ENCODE peak calls at places on chromosomes 6 and 20, in five cellular contexts. N is H1, W is IMR-90, R is neuronal stem cell, L is mesenchymal stem cell. H is an unnamed sample.

GRCh38 chr6:117446851-117447250 is 21.1 kb upstream of the ROS1 start:
- DNase-seq in N (no peak), W (no peak), R (no peak), L (no peak), H (no peak)

GRCh38 chr6:132231121-132231520 is 170.2 kb downstream of the MOXD1 start:
- DNase-seq in N (no peak), W (no peak), R (no peak), L (no peak), H (no peak)

GRCh38 chr6:95856876-95857364 is 158.9 kb upstream of the FUT9 start:
- DNase-seq in N (no peak), W (no peak), R (no peak), L (no peak), H (no peak)

GRCh38 chr6:149437212-149437611 is 37.1 kb downstream of the SUMO4 start:
- DNase-seq in N (no peak), W (no peak), R (no peak), L (no peak), H (no peak)

GRCh38 chr20:40966103-40966502 is 62.5 kb upstream of the TOP1 start:
- DNase-seq in N (peak; percentile 63), W (no peak), R (no peak), L (no peak), H (no peak)

GRCh38 chr20:44552950-44553908 is 29.1 kb upstream of the PKIG start:
- DNase-seq in N (no peak), W (peak; percentile 94), R (no peak), L (peak; percentile 93), H (no peak)

GRCh38 chr20:51484141-51484815 is 58.2 kb downstream of the NFATC2 start:
- DNase-seq in N (no peak), W (no peak), R (no peak), L (no peak), H (no peak)

GRCh38 chr6:54758340-54758739 is 88.2 kb upstream of the FAM83B start:
- DNase-seq in N (no peak), W (no peak), R (no peak), L (no peak), H (no peak)

GRCh38 chr6:46741482-46741881 is 5.3 kb upstream of the ANKRD66 start:
- DNase-seq in N (no peak), W (no peak), R (no peak), L (no peak), H (no peak)

GRCh38 chr20:46683939-46684750 is 5.1 kb downstream of the TP53RK start:
- DNase-seq in N (peak; percentile 79), W (peak; percentile 80), R (peak; percentile 45), L (peak; percentile 62), H (peak; percentile 83)

DNA sequence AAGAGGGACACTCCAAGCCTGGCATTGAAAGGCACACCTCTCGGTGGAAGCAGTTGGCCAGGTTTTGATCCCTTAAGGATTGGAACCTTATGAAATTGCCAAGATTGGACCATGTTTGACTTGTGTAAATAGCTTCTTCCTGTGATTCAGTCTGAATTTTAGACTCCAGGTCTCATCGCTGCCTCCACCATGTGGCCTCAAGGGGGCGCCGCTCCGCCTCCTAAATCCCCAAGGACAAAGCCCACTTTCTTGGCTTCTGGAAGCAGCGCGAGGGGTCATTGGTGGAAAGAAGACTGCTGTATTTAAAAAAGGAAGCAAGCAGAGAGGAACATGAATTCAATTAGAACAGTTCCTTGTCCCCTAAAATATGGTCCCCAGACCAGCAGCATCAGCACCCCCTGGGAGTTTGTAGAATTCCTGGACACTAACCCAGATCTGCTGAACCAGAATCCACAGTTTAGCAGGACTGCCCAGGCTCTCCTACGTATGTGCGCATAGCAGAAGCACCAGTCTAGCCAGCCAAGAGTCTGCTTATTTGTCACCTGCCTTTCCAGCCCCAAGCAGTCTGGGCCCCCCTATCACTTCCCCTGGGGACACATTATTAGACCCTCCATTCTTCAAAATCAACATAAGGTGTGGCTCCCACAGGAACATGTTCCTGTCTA is 108.5 kb downstream of the LY86 start:
- DNase-seq in N (peak; percentile 88), W (peak; percentile 65), R (peak; percentile 77), L (peak; percentile 73), H (peak; percentile 88)
- H3K18ac ChIP-seq in N (peak overlapping the region; percentile 34), W (no peak overlapping the region), R (peak overlapping the region; percentile 50), L (no peak overlapping the region), H (no peak overlapping the region)

GRCh38 chr6:33987531-33988021 is 158.3 kb downstream of the GRM4 start:
- DNase-seq in N (peak; percentile 32), W (no peak), R (no peak), L (no peak), H (peak; percentile 27)
- H2AK5ac ChIP-seq in N (no peak overlapping the region), W (no peak overlapping the region), R (no peak overlapping the region), L (no peak overlapping the region), H (no peak overlapping the region)

GRCh38 chr6:4775591-4776492 is at the start of gene CDYL:
- DNase-seq in N (peak; percentile 86), W (peak; percentile 85), R (peak; percentile 89), L (peak; percentile 83), H (peak; percentile 83)

GRCh38 chr6:4778086-4778485 is 1.9 kb downstream of the CDYL start:
- DNase-seq in N (no peak), W (no peak), R (no peak), L (no peak), H (no peak)

GRCh38 chr6:4774715-4775590 is 1.3 kb upstream of the CDYL start:
- DNase-seq in N (peak; percentile 73), W (no peak), R (no peak), L (no peak), H (peak; percentile 40)

GRCh38 chr6:4776967-4777925 is 1.0 kb downstream of the CDYL start:
- DNase-seq in N (no peak), W (peak; percentile 39), R (no peak), L (peak; percentile 57), H (peak; percentile 58)

GRCh38 chr6:4776493-4776966 is 326 bp downstream of the CDYL start:
- DNase-seq in N (no peak), W (no peak), R (peak; percentile 38), L (no peak), H (peak; percentile 62)
- H3K18ac ChIP-seq in N (no peak overlapping the region), W (no peak overlapping the region), R (peak overlapping the region; percentile 93), L (peak overlapping the region; percentile 90), H (peak overlapping the region; percentile 94)

GRCh38 chr6:28542440-28543293 is 17.0 kb downstream of the GPX5 start:
- DNase-seq in N (peak; percentile 88), W (peak; percentile 91), R (peak; percentile 87), L (peak; percentile 73), H (peak; percentile 81)
- H2AK5ac ChIP-seq in N (no peak overlapping the region), W (no peak overlapping the region), R (no peak overlapping the region), L (no peak overlapping the region), H (no peak overlapping the region)

GRCh38 chr6:71544028-71544427 is 255.4 kb downstream of the OGFRL1 start:
- DNase-seq in N (no peak), W (peak; percentile 48), R (no peak), L (no peak), H (peak; percentile 83)

GRCh38 chr6:71551798-71552197 is 263.2 kb downstream of the OGFRL1 start:
- DNase-seq in N (no peak), W (no peak), R (no peak), L (no peak), H (no peak)

GRCh38 chr6:71544906-71545305 is 256.3 kb downstream of the OGFRL1 start:
- DNase-seq in N (no peak), W (no peak), R (no peak), L (no peak), H (no peak)

DNA sequence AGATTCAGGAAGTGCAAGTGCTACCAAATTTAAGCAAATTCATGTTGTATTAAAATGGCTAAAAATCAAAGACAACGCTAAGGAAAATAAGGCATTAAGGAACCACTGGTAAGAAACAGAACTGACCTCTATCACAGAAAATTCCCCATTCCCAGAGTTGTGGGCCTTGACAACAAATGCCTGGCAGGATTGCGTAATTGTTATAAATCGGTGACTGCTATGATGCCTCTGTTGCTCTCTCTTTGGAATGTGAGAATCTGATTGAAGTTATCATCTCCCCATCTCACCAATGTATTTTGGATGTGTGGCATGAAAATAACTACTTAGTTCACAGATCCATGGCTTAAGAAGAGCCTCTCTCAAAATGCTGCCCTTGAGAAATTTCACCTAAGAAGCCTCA is 257.3 kb downstream of the OGFRL1 start:
- DNase-seq in N (no peak), W (no peak), R (no peak), L (no peak), H (no peak)
- H3K18ac ChIP-seq in N (no peak overlapping the region), W (no peak overlapping the region), R (no peak overlapping the region), L (no peak overlapping the region), H (no peak overlapping the region)

DNA sequence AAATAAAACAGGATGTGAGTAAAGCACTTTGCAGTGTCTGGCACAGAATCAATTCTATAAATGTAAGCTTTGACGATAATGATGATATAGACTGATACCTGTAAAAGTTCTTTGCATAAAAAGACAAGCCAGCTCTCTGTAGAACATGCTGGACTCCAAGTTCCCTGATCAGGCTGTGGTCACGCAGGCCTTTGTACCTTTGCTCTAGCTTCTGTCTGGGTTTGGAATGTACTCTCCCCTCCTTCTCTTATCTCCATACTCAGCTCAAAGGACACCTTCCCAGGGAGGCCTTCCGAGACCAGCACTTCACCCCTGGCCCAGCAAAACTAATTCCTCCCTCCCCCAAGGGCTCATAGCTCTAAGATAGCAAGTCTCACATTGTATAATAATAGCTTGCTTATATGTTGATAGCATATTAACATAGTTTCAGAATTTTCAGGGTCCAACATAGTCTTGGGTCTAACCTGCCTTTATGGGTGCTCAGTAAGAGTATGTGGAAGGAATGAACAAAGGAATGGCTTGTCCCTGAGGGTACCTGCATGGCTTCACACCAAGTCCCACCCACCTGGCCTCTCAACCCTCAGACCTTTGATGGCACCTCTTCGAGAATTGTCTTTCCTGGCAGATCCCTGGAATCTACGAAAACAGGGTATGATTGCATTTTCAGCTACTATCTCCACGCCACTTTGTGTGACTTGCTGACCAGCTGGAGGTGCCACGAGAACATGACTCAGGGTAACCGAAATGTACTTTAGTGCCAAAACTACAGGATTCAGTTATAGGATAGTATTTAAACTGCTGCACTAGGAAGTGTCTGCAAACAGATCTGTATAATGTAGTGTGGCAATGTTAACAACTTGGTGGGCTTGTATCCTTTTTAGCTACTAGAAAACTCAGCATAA is 41.7 kb upstream of the PIM1 start:
- DNase-seq in N (no peak), W (peak; percentile 74), R (no peak), L (peak; percentile 46), H (peak; percentile 95)
- H2AK5ac ChIP-seq in N (no peak overlapping the region), W (peak overlapping the region; percentile 77), R (no peak overlapping the region), L (peak overlapping the region; percentile 89), H (no peak overlapping the region)

DNA sequence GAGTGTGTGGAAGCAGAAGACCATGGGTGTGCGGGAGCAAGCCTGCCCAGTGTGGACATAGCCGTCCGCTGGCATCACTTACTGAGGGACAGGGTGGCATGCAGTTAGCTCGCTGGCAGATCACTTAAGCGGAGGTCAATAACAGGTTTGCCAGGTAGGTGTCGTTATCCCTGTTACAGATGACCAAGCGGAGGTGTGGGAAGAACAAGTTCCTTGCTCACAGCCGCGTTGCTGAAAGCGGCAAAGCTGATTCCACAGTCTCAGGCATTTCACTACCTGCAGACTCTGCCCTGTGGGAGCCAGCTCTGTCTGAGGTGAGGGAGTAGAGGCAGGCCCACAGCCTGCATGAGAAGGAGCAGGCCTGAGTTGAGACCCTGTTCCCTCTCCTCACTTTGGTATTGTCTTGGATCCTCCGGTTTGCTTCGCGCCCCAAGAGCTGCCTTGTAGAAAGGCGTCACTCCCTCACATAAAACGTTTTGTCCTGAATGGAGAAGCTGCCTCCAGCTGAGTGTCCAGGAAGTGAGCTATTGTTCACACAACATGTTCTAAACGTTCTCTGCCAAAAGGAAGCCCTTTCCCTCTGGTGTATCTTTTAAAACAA is 96.9 kb downstream of the TCP11 start:
- DNase-seq in N (no peak), W (no peak), R (no peak), L (no peak), H (no peak)
- H3K18ac ChIP-seq in N (peak overlapping the region; percentile 66), W (no peak overlapping the region), R (peak overlapping the region; percentile 76), L (peak overlapping the region; percentile 5), H (peak overlapping the region; percentile 41)